ENCODE peak calls at places on chromosomes 4 and X, in ten cellular contexts. W is uterus, X is mammary epithelial cell, B is cardiac muscle cell, H is dorsolateral prefrontal cortex, D is breast epithelium, Y is heart left ventricle, E is IMR-90, M is tibial nerve, O is NT2/D1. K is an unnamed sample.

GRCh38 chrX:103378990-103379389 is 2.7 kb downstream of the BEX3 start:
- DNase-seq in H (no peak), X (no peak), D (no peak), Y (no peak), W (no peak), M (no peak), O (no peak), E (peak), B (no peak), K (no peak)

GRCh38 chrX:72105436-72105835 is 26.3 kb downstream of the RTL5 start:
- DNase-seq in D (no peak), W (no peak), M (no peak), E (no peak), O (no peak), B (no peak), H (no peak), X (no peak), Y (no peak), K (peak)

GRCh38 chr4:136818811-136819210 is 713.5 kb downstream of the PCDH18 start:
- DNase-seq in E (peak), H (no peak), X (no peak), O (no peak), B (no peak), D (no peak), M (no peak), Y (no peak), W (no peak), K (no peak)

GRCh38 chr4:99818661-99819060 is 2.0 kb downstream of the DAPP1 start:
- DNase-seq in O (no peak), W (no peak), H (no peak), B (no peak), M (no peak), E (no peak), X (no peak), Y (no peak), D (no peak), K (no peak)

GRCh38 chr4:19262467-19262866 is 989.2 kb upstream of the SLIT2 start:
- DNase-seq in E (no peak), B (no peak), H (no peak), O (no peak), W (no peak), Y (no peak), D (no peak), X (no peak), M (no peak), K (no peak)

GRCh38 chrX:47160781-47161180 is 15.8 kb downstream of the RBM10 start:
- DNase-seq in H (no peak), W (no peak), M (no peak), O (no peak), B (no peak), Y (no peak), E (no peak), D (no peak), X (no peak), K (peak)

GRCh38 chr4:105605493-105605892 is 53.1 kb downstream of the ARHGEF38 start:
- DNase-seq in M (no peak), D (no peak), H (no peak), X (peak), W (no peak), E (peak), B (no peak), O (no peak), Y (no peak), K (no peak)

GRCh38 chrX:136159615-136160025 is 12.3 kb downstream of the FHL1 start:
- DNase-seq in D (no peak), W (no peak), M (no peak), X (no peak), E (no peak), H (no peak), B (no peak), Y (no peak), O (no peak), K (no peak)

GRCh38 chrX:103780701-103781402 is 4.2 kb downstream of the PLP1 start:
- DNase-seq in H (peak), O (no peak), E (no peak), Y (no peak), X (no peak), B (no peak), D (no peak), W (no peak), M (no peak), K (no peak)

GRCh38 chrX:155333701-155334100 is 713 bp downstream of the CLIC2 start:
- DNase-seq in Y (no peak), O (no peak), B (no peak), X (no peak), D (no peak), E (no peak), W (no peak), M (no peak), H (no peak), K (no peak)
- H3K4me3 ChIP-seq in Y (peak), O (no peak), B (no peak), X (no peak), D (peak), E (no peak), W (peak), M (peak), H (peak), K (peak)

DNA sequence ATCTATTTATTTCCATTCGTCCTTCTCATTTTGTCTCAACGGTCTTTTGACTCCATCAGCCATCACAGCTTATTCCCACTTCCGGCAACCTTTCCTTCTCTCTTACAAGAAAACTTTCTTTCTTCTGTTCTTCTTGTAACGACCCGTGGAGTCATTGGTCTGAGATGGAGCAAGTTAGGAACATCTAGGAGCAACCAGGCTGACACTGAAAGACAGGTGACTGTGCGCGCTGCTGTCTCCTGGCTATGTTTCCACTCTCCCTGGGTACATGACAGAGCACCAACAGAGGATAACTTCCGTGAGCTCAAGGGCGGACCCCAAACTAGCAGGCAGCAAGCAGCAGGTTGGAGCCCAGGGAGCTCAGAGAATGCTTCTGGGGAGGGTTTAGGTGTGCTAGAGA is 2.5 kb downstream of the FGF5 start:
- DNase-seq in X (no peak), Y (no peak), M (no peak), E (no peak), D (no peak), H (no peak), B (no peak), W (no peak), O (no peak), K (no peak)
- H3K4me3 ChIP-seq in X (peak), Y (no peak), M (no peak), E (peak), D (no peak), H (no peak), B (no peak), W (no peak), O (no peak), K (no peak)

DNA sequence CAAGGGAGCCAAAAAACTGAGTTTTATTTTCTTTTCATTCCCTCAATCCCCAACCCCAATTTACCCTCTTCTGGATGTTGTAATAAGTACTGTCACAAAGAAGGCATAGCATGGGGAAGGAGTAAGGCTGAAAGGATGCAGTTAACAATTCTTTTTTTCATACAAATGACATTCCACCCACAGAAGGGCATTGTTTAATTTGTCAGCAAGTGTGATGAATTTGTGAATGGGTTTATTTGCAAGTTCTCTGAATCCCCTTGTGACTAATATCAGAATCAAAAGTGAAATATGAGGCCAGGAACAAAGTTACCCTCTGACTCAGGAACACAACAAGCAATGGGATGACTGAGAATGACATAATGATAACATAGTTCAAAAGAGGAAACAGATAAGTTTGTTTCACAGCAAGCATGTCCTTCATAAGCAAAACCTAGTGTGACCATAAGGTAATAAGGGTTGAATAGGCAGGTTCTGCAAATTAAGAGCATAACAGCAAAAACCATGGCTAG is 2.1 kb downstream of the GEMIN8 start:
- DNase-seq in W (no peak), Y (no peak), B (no peak), H (no peak), D (no peak), O (no peak), X (peak), M (no peak), E (peak), K (no peak)
- H3K4me3 ChIP-seq in W (no peak), Y (no peak), B (no peak), H (no peak), D (no peak), O (no peak), X (no peak), M (no peak), E (no peak), K (no peak)

GRCh38 chr4:40201898-40202297 is 5.1 kb downstream of the RHOH start:
- DNase-seq in W (no peak), B (no peak), M (no peak), D (no peak), H (no peak), Y (no peak), O (no peak), X (no peak), E (no peak), K (no peak)
- H3K4me3 ChIP-seq in W (no peak), B (no peak), M (no peak), D (no peak), H (no peak), Y (no peak), O (no peak), X (no peak), E (no peak), K (no peak)

DNA sequence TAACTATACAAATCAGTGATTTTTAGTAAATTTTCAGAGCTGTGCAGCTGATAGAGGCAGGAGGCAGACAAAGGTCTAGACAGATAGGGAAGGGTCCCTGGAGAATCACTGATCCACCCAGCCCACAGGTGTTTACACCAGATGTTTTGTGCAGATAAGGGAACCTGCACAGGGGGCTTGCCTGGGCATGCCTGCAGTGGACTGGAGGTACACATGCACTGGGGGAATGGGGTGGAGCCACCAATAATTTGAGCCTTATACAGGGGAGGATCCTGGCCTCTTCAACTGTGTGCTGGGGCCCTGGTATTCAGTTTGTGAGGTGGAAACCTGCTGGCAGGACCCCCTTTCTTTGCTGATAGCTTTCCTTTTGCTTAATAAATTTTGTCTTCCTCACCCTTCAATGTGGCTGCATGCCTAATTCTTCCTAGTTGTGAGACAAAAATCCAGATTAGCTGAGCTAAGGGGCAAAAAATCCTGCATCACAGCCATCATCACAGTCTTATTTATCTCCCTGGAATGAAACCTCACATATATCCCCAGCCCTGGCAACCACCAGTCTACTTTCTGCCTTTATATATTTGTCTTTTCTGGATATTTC is 102.8 kb downstream of the KDM6A start:
- DNase-seq in D (no peak), B (no peak), X (peak), M (no peak), W (no peak), O (no peak), E (peak), Y (no peak), H (no peak), K (no peak)
- H3K4me3 ChIP-seq in D (no peak), B (no peak), X (no peak), M (no peak), W (no peak), O (no peak), E (no peak), Y (no peak), H (no peak), K (no peak)

GRCh38 chr4:8067274-8067936 is 91.2 kb downstream of the ABLIM2 start:
- DNase-seq in E (no peak), B (no peak), D (no peak), W (no peak), H (no peak), O (no peak), Y (no peak), M (no peak), X (no peak), K (no peak)
- H3K4me3 ChIP-seq in E (no peak), B (no peak), D (no peak), W (no peak), H (no peak), O (no peak), Y (no peak), M (no peak), X (no peak), K (no peak)

DNA sequence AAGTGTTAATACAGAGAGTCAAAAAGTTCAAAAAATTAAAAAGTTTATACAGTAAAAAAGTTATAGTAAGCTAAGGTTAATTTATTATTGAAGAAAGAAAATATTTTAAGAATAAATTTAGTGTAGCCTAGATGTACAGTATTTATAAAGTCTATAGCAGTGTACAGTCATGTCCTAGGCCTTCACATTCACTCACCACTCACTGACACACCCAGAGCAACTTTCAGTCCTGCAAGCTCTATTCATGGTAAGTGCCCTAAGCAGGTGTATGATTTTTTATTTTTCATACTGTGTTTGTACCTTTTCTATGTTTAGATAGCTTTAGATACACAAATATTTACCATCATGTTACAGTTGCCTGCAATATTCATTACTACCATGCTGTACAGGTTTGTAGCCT is 108.9 kb downstream of the FHIP1A start:
- DNase-seq in H (no peak), M (no peak), E (no peak), B (no peak), Y (no peak), D (no peak), X (peak), W (no peak), O (no peak), K (no peak)
- H3K4me3 ChIP-seq in H (no peak), M (no peak), E (no peak), B (no peak), Y (no peak), D (no peak), X (no peak), W (no peak), O (no peak), K (no peak)

GRCh38 chr4:156941940-156942548 is 29.6 kb downstream of the PDGFC start:
- DNase-seq in E (peak), H (no peak), O (peak), D (peak), W (peak), B (peak), X (peak), Y (peak), M (no peak), K (no peak)
- H3K4me3 ChIP-seq in E (no peak), H (peak), O (no peak), D (no peak), W (no peak), B (no peak), X (no peak), Y (peak), M (peak), K (no peak)